ENCODE peak calls at places on chromosome 1, in seven cellular contexts. J, C, X, E, Z, Y and G are unnamed samples.
A peak's percentile ranks its signal among the peaks of the same experiment; 100 is the strongest.

GRCh38 chr1:100924212-100924611 is 28.3 kb downstream of the SLC30A7 start:
- DNase-seq in E (no peak), J (no peak), Z (no peak), X (peak; percentile 51), Y (no peak), C (no peak), G (no peak)

GRCh38 chr1:224131253-224131652 is 17.3 kb downstream of the FBXO28 start:
- DNase-seq in X (no peak), C (no peak), E (no peak), J (no peak), Z (no peak), Y (no peak), G (no peak)

GRCh38 chr1:24901791-24902470 is 28.1 kb downstream of the RUNX3 start:
- DNase-seq in X (no peak), Z (peak; percentile 8), J (peak; percentile 41), C (no peak), Y (no peak), E (peak; percentile 17), G (no peak)

GRCh38 chr1:156111355-156111962 is 3.1 kb upstream of the LMNA start:
- DNase-seq in Y (no peak), E (no peak), X (no peak), Z (no peak), C (no peak), J (no peak), G (no peak)

GRCh38 chr1:213622365-213623087 is 365.2 kb upstream of the PROX1 start:
- DNase-seq in E (peak; percentile 27), X (no peak), Y (peak; percentile 37), Z (no peak), C (no peak), J (no peak), G (peak; percentile 13)

GRCh38 chr1:16351449-16351993 is 759 bp downstream of the FBXO42 start:
- DNase-seq in C (no peak), Y (no peak), Z (no peak), X (peak; percentile 39), J (no peak), E (peak; percentile 20), G (peak; percentile 16)

GRCh38 chr1:225652726-225653462 is at the start of gene ENAH:
- DNase-seq in E (peak; percentile 62), C (peak; percentile 71), Y (peak; percentile 84), Z (peak; percentile 78), X (peak; percentile 83), J (peak; percentile 81), G (peak; percentile 78)

GRCh38 chr1:46613661-46614603 is 2.7 kb downstream of the MOB3C start:
- DNase-seq in Z (peak; percentile 81), C (peak; percentile 85), J (peak; percentile 93), E (peak; percentile 70), Y (peak; percentile 60), X (peak; percentile 72), G (peak; percentile 82)

GRCh38 chr1:227946624-227947424 is 908 bp downstream of the WNT9A start:
- DNase-seq in C (peak; percentile 87), Y (peak; percentile 82), J (peak; percentile 85), E (peak; percentile 86), X (peak; percentile 85), Z (peak; percentile 84), G (peak; percentile 91)

GRCh38 chr1:178093958-178094751 is at the start of gene RASAL2:
- DNase-seq in X (peak; percentile 64), Z (peak; percentile 66), Y (peak; percentile 80), J (peak; percentile 77), C (peak; percentile 74), E (peak; percentile 64), G (peak; percentile 75)
- TF ChIP-seq CTCF in X (no peak), Z (no peak), Y (no peak), J (peak; percentile 16), C (no peak), E (no peak), G (no peak)

GRCh38 chr1:230957580-230957989 is 21.1 kb downstream of the TTC13 start:
- DNase-seq in X (no peak), E (peak; percentile 46), C (no peak), Y (no peak), Z (no peak), J (no peak), G (peak; percentile 47)
- TF ChIP-seq CTCF in X (no peak), E (no peak), C (no peak), Y (no peak), Z (no peak), J (no peak), G (no peak)

DNA sequence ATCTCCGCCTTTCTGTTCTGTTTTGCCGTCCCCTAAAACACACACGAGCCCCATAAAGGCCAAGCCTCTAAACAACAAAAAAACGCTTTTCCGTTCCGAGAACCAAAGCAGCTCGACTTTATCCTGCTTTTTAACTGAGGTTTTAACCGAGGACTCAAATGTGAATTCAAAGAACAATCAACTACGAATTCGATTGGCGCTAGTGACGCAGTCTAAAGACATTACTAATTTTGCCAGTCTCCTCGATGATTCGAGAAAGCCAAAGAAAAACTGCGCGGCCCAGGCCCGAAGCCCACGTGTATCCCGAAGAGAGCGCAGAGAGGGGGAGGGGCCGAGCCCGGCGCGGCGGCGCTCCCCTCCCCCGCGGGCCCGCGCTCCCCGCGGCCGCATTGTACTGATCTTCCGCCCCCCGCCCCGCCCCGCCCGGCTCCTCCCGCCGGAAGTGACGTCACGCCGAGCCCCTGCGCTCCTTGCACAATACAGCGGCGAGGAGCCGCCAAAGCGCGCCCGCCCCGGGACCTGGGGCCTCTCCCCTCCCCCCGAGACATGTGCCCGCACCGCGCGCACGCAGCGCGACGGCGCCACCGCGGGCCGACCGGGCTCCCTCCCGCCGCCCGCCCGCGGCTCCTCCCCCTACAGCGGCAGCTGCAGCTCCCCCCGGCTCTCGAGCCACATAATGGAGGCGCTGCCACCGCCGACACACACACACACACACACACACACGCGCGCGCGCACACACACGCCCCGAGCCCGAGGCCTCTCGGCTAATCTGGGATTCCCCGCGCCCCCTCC is 1.4 kb downstream of the HNRNPU start:
- DNase-seq in Y (peak; percentile 95), J (peak; percentile 97), Z (peak; percentile 98), E (peak; percentile 93), X (peak; percentile 94), C (peak; percentile 96), G (peak; percentile 96)
- TF ChIP-seq CTCF in Y (no peak), J (no peak), Z (no peak), E (no peak), X (no peak), C (peak; percentile 15), G (no peak)

DNA sequence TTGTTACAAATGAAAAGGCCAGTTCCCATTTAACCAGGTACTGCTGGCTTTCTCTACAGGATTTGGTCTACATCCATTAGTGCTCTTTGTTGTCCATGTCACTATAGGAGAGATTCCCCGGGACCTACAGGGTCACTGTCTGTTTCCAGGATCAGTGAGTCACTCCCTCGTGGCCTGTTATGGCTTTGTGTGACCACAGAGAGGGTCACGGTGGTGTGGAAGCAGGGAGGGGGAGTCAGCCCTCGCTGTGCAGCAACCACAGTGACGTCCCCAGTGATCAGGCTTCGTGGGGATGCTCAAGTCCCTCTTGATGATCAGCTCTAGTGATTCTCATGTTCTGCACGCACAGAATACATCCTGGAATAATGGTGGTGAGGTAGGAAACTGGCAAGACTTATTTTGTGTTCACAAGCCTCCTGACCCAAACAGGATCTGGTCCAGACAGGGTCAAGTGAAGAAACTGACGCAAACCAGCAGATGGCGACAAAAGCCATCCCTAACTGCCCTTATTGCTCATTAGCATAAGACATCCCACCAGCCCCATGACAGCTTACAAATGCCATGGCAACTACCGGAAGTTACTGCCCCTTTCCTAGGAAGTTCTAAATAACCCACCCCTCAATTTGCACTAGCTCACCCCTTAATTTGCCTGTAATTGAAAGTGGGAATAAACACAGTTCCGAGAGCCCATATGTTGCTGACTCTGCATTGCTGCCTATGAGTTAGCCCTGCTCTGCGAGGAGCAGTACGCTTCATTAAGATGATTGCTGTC is 98.5 kb downstream of the DISC1 start:
- DNase-seq in C (peak; percentile 49), Z (no peak), Y (peak; percentile 29), E (peak; percentile 18), X (peak; percentile 50), J (peak; percentile 44), G (peak; percentile 14)
- TF ChIP-seq CTCF in C (peak; percentile 65), Z (no peak), Y (peak; percentile 34), E (peak; percentile 38), X (peak; percentile 54), J (peak; percentile 31), G (peak; percentile 8)

GRCh38 chr1:1954015-1954414 is 34.9 kb upstream of the TMEM52 start:
- DNase-seq in E (no peak), Z (no peak), X (no peak), J (no peak), Y (no peak), C (no peak), G (no peak)

GRCh38 chr1:1956101-1956500 is 37.0 kb upstream of the TMEM52 start:
- DNase-seq in E (no peak), Z (no peak), C (no peak), J (no peak), X (no peak), Y (no peak), G (no peak)

GRCh38 chr1:1956586-1957532 is 37.8 kb upstream of the TMEM52 start:
- DNase-seq in C (no peak), Y (no peak), X (no peak), Z (no peak), E (no peak), J (peak; percentile 32), G (no peak)

GRCh38 chr1:1955651-1956094 is 36.6 kb upstream of the TMEM52 start:
- DNase-seq in J (no peak), E (no peak), X (no peak), Z (no peak), Y (no peak), C (no peak), G (no peak)

GRCh38 chr1:1954831-1955441 is 35.9 kb upstream of the TMEM52 start:
- DNase-seq in E (no peak), C (no peak), Y (no peak), X (no peak), J (no peak), Z (no peak), G (no peak)
- TF ChIP-seq CTCF in E (no peak), C (peak; percentile 17), Y (peak; percentile 26), X (no peak), J (no peak), Z (no peak), G (no peak)

GRCh38 chr1:12518956-12519707 is 98.9 kb downstream of the DHRS3 start:
- DNase-seq in Y (peak; percentile 39), Z (peak; percentile 62), J (peak; percentile 59), C (no peak), E (no peak), X (no peak), G (no peak)
- TF ChIP-seq CTCF in Y (no peak), Z (no peak), J (no peak), C (no peak), E (no peak), X (no peak), G (no peak)

DNA sequence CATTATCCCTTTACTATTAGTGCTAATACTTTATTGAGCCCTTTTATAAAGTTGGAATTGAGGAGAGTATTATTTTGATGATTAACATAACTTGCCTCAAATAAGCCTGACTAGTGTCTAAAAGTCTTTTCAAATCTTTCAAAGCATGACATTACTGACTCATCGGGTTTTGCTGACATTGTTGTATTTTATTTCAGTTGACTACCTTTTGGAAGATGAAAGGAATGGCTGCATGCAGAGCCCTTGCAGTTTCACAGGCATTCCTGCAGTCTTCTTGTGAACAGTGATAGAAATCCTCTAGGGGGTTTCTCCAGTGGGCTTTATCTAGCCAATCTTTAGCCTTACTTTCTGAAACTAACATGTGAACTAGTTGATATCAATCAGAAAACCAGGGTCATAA is 43.0 kb upstream of the TMEM61 start:
- DNase-seq in E (no peak), J (no peak), C (no peak), Y (no peak), X (peak; percentile 60), Z (no peak), G (no peak)
- TF ChIP-seq CTCF in E (no peak), J (no peak), C (no peak), Y (no peak), X (no peak), Z (no peak), G (no peak)